ENCODE peak calls at places on chromosomes 2 and 18, in nine cellular contexts. O is fibroblast of lung, D is nephron progenitor cell, T is IMR-90, R is kidney, B is brain microvascular endothelial cell, E is AG10803, W is A549, X is transverse colon. A is an unnamed sample.

GRCh38 chr2:61135510-61135909 is 26.5 kb upstream of the C2orf74 start:
- DNase-seq in O (peak), D (no peak), T (peak), R (no peak), B (peak), E (peak), W (no peak), X (no peak), A (peak)

GRCh38 chr2:84548303-84548702 is 32.0 kb downstream of the DNAH6 start:
- DNase-seq in O (no peak), D (no peak), T (no peak), R (no peak), B (no peak), E (no peak), W (no peak), X (no peak), A (no peak)

GRCh38 chr2:240873805-240874714 is 5.4 kb downstream of the AGXT start:
- DNase-seq in O (peak), D (peak), T (peak), R (peak), B (no peak), E (no peak), W (no peak), X (peak), A (no peak)

GRCh38 chr2:11743846-11744553 is 2.4 kb upstream of the LPIN1 start:
- DNase-seq in O (peak), D (peak), T (peak), R (peak), B (peak), E (peak), W (peak), X (peak), A (peak)

GRCh38 chr2:11753886-11754704 is 7.7 kb downstream of the LPIN1 start:
- DNase-seq in O (peak), D (no peak), T (peak), R (peak), B (peak), E (peak), W (peak), X (peak), A (peak)

GRCh38 chr18:41009926-41010325 is 945.1 kb upstream of the PIK3C3 start:
- DNase-seq in O (no peak), D (no peak), T (no peak), R (no peak), B (no peak), E (no peak), W (no peak), X (no peak), A (no peak)

GRCh38 chr2:10036095-10036879 is 7.1 kb upstream of the KLF11 start:
- DNase-seq in O (peak), D (no peak), T (peak), R (peak), B (peak), E (peak), W (peak), X (peak), A (peak)

GRCh38 chr2:28869494-28870145 is 489 bp downstream of the TRMT61B start:
- DNase-seq in O (no peak), D (no peak), T (no peak), R (peak), B (no peak), E (no peak), W (no peak), X (peak), A (no peak)

GRCh38 chr2:64804651-64805050 is 150.9 kb upstream of the SERTAD2 start:
- DNase-seq in O (peak), D (no peak), T (peak), R (no peak), B (no peak), E (no peak), W (no peak), X (no peak), A (no peak)

GRCh38 chr2:26243643-26244478 is 571 bp downstream of the HADHA start:
- DNase-seq in O (peak), D (no peak), T (peak), R (no peak), B (peak), E (peak), W (peak), X (peak), A (no peak)

GRCh38 chr2:145012214-145012670 is 492.3 kb upstream of the ZEB2 start:
- DNase-seq in O (peak), D (no peak), T (peak), R (no peak), B (no peak), E (no peak), W (no peak), X (no peak), A (peak)

GRCh38 chr2:222939208-222939846 is 78.5 kb downstream of the ACSL3 start:
- DNase-seq in O (peak), D (peak), T (peak), R (no peak), B (peak), E (peak), W (no peak), X (peak), A (peak)

GRCh38 chr18:13835202-13835601 is 11.3 kb downstream of the MC5R start:
- DNase-seq in O (no peak), D (no peak), T (no peak), R (no peak), B (no peak), E (no peak), W (no peak), X (no peak), A (no peak)

GRCh38 chr2:112622528-112622849 is 23.2 kb upstream of the SLC20A1 start:
- DNase-seq in O (peak), D (no peak), T (peak), R (no peak), B (peak), E (peak), W (no peak), X (no peak), A (peak)

GRCh38 chr18:56702946-56703345 is 51.8 kb downstream of the WDR7 start:
- DNase-seq in O (peak), D (peak), T (peak), R (no peak), B (peak), E (peak), W (peak), X (no peak), A (peak)

GRCh38 chr2:161414385-161415040 is 1.6 kb upstream of the TBR1 start:
- DNase-seq in O (peak), D (peak), T (peak), R (peak), B (no peak), E (peak), W (peak), X (peak), A (no peak)

GRCh38 chr2:169069341-169069740 is at the start of gene DHRS9:
- DNase-seq in O (peak), D (no peak), T (peak), R (no peak), B (peak), E (no peak), W (peak), X (peak), A (peak)

GRCh38 chr2:173667014-173667413 is 298.2 kb downstream of the SP3 start:
- DNase-seq in O (no peak), D (no peak), T (no peak), R (no peak), B (no peak), E (no peak), W (no peak), X (no peak), A (no peak)

GRCh38 chr2:64262068-64262467 is 117.8 kb upstream of the PELI1 start:
- DNase-seq in O (no peak), D (no peak), T (no peak), R (no peak), B (no peak), E (no peak), W (no peak), X (peak), A (peak)

GRCh38 chr2:232137748-232138147 is 176.2 kb downstream of the DIS3L2 start:
- DNase-seq in O (no peak), D (no peak), T (no peak), R (no peak), B (no peak), E (no peak), W (no peak), X (no peak), A (no peak)

GRCh38 chr2:42256502-42256901 is 87.3 kb downstream of the EML4 start:
- DNase-seq in O (no peak), D (no peak), T (no peak), R (no peak), B (no peak), E (no peak), W (no peak), X (no peak), A (no peak)

GRCh38 chr2:218343591-218343990 is 13.1 kb upstream of the CATIP start:
- DNase-seq in O (peak), D (no peak), T (peak), R (no peak), B (peak), E (peak), W (no peak), X (no peak), A (peak)

GRCh38 chr2:126858013-126858412 is 40.7 kb upstream of the TEX51 start:
- DNase-seq in O (no peak), D (no peak), T (no peak), R (no peak), B (no peak), E (peak), W (no peak), X (no peak), A (peak)

GRCh38 chr2:62050456-62051045 is 145.1 kb downstream of the COMMD1 start:
- DNase-seq in O (no peak), D (no peak), T (no peak), R (no peak), B (no peak), E (no peak), W (no peak), X (no peak), A (no peak)

GRCh38 chr2:3670941-3671340 is 12.9 kb downstream of the ALLC start:
- DNase-seq in O (no peak), D (no peak), T (no peak), R (no peak), B (no peak), E (no peak), W (no peak), X (no peak), A (no peak)

GRCh38 chr2:223740679-223741078 is 96.7 kb downstream of the AP1S3 start:
- DNase-seq in O (no peak), D (no peak), T (no peak), R (no peak), B (no peak), E (no peak), W (no peak), X (no peak), A (no peak)

DNA sequence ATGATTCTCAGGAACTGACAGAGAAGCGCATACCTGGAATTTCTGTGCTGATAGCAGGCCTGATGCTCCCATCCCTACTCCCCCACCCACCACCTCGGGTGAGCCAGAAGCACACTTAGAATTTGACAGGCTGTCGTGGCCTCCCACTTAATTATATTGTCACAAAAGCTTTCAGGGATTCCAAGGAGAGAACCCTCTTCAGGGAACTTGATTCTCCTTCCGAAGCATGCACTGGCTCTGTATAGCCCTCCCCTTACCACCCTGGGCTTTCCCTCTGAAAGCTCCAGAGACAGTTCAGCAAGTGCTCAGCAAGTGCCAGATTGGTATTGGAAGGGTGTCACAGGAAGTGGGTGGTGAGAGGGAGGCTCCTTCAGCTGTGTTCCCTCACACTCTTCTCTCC is 252.5 kb upstream of the SIX2 start:
- DNase-seq in O (no peak), D (no peak), T (no peak), R (no peak), B (no peak), E (no peak), W (no peak), X (no peak), A (no peak)
- TF ChIP-seq CTCF in O (no peak), D (no peak), T (no peak), R (no peak), B (no peak), E (no peak), W (no peak), X (no peak), A (no peak)

GRCh38 chr2:120856421-120856862 is 120.8 kb downstream of the GLI2 start:
- DNase-seq in O (peak), D (no peak), T (peak), R (no peak), B (peak), E (peak), W (no peak), X (no peak), A (no peak)
- TF ChIP-seq CTCF in O (peak), D (no peak), T (peak), R (no peak), B (peak), E (peak), W (no peak), X (peak), A (peak)

DNA sequence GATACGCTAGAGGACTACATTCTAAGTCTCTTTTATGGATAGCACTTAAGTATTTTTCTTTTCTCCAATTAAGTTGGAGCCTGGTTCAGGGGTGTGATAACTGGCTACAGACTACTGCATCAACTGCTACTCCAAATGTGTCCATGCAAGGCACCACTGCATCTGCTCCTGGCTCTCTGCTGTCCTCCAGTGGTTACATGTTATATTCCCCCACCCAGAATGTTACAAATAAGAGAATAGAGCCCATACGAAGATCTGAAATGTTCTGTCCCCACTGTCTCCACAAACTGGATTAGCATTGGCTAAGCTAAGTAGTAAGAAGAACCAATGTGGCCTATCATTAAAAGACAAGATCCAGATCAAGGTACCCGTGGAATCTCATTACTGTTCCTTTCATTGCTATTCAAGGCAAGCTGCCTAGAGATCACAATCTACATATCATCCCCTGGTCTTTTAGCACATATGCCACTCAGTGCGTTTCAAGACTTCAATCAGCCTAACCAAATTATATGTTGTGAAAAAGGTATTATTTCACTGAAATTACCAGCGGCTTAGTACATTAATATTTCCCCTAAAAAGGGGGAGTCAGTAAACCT is 308.3 kb upstream of the SLC8A1 start:
- DNase-seq in O (peak), D (peak), T (peak), R (no peak), B (peak), E (peak), W (peak), X (peak), A (peak)
- TF ChIP-seq CTCF in O (peak), D (peak), T (peak), R (peak), B (peak), E (peak), W (peak), X (peak), A (peak)

GRCh38 chr2:166181813-166182154 is 54.0 kb upstream of the SCN1A start:
- DNase-seq in O (no peak), D (no peak), T (no peak), R (no peak), B (no peak), E (no peak), W (no peak), X (no peak), A (no peak)
- TF ChIP-seq CTCF in O (no peak), D (no peak), T (no peak), R (no peak), B (no peak), E (no peak), W (peak), X (no peak), A (no peak)